ENCODE peak calls at places on chromosomes 3 and 15, in nine cellular contexts. C is activated CD8-positive, alpha-beta memory T cell treated with anti-CD3 and anti-CD28 coated beads for 24 hours; H is Right ventricle myocardium inferior; W is AG09319; G is stimulated activated CD8-positive, alpha-beta memory T cell treated with anti-CD3 and anti-CD28 coated beads, Interleukin-12 subunit alpha, Interleukin-12 subunit beta, amount 100 ng/mL, for 4 hours; D is CD8-positive, alpha-beta T cell; N is ovary; Y is T-cell; F is naive thymus-derived CD4-positive, alpha-beta T cell. K is an unnamed sample.

GRCh38 chr3:133103706-133104105 is 65.5 kb downstream of the TMEM108 start:
- DNase-seq in C (no peak), H (no peak), W (no peak), G (no peak), D (no peak), N (no peak), Y (no peak), F (no peak), K (no peak)

GRCh38 chr15:69457304-69458280 is 5.0 kb downstream of the RPLP1 start:
- DNase-seq in C (no peak), H (no peak), W (no peak), G (no peak), D (no peak), N (no peak), Y (no peak), F (no peak), K (no peak)

GRCh38 chr3:145983101-145983500 is 177.9 kb downstream of the PLOD2 start:
- DNase-seq in C (no peak), H (peak; percentile 32), W (no peak), G (no peak), D (no peak), N (no peak), Y (no peak), F (no peak), K (no peak)

GRCh38 chr15:34721802-34722795 is 32.7 kb downstream of the GJD2 start:
- DNase-seq in C (no peak), H (peak; percentile 81), W (peak; percentile 10), G (no peak), D (no peak), N (no peak), Y (no peak), F (no peak), K (peak; percentile 77)

GRCh38 chr15:90959894-90960293 is 5.2 kb downstream of the RCCD1 start:
- DNase-seq in C (no peak), H (no peak), W (no peak), G (no peak), D (no peak), N (no peak), Y (no peak), F (no peak), K (peak; percentile 76)

GRCh38 chr3:172454180-172454579 is 5.9 kb upstream of the GHSR start:
- DNase-seq in C (no peak), H (no peak), W (no peak), G (no peak), D (no peak), N (no peak), Y (no peak), F (no peak), K (no peak)

GRCh38 chr3:111846717-111847116 is 12.3 kb upstream of the PHLDB2 start:
- DNase-seq in C (no peak), H (no peak), W (peak; percentile 75), G (no peak), D (no peak), N (no peak), Y (no peak), F (no peak), K (no peak)

GRCh38 chr3:76107935-76108570 is 322.7 kb upstream of the ZNF717 start:
- DNase-seq in C (no peak), H (no peak), W (no peak), G (no peak), D (no peak), N (no peak), Y (no peak), F (no peak), K (no peak)

GRCh38 chr3:76131396-76132153 is 346.2 kb upstream of the ZNF717 start:
- DNase-seq in C (no peak), H (no peak), W (no peak), G (no peak), D (no peak), N (no peak), Y (no peak), F (no peak), K (no peak)

GRCh38 chr15:89566141-89566540 is 9.1 kb upstream of the TICRR start:
- DNase-seq in C (no peak), H (no peak), W (no peak), G (no peak), D (no peak), N (no peak), Y (no peak), F (no peak), K (no peak)

GRCh38 chr3:150925751-150926201 is 20.5 kb upstream of the MINDY4B start:
- DNase-seq in C (peak; percentile 78), H (no peak), W (no peak), G (peak; percentile 4), D (peak; percentile 33), N (no peak), Y (peak; percentile 4), F (peak; percentile 29), K (no peak)

GRCh38 chr3:197151562-197151961 is 121.9 kb upstream of the MELTF start:
- DNase-seq in C (no peak), H (no peak), W (peak; percentile 22), G (no peak), D (no peak), N (peak; percentile 28), Y (no peak), F (no peak), K (no peak)

GRCh38 chr15:63503739-63504246 is 600 bp upstream of the USP3 start:
- DNase-seq in C (no peak), H (no peak), W (no peak), G (peak; percentile 82), D (peak; percentile 74), N (peak; percentile 67), Y (peak; percentile 84), F (no peak), K (no peak)